ENCODE peak calls at places on chromosomes 3 and 15, in eight cellular contexts. One of them, this sample, is unnamed.
A peak's percentile ranks its signal among the peaks of the same experiment; 100 is the strongest.

GRCh38 chr3:138010273-138010590 is 267 bp downstream of the CLDN18 start:
- DNase-seq in stimulated activated CD8-positive, alpha-beta memory T cell treated with anti-CD3 and anti-CD28 coated beads, Interleukin-2, amount 100 ng/mL, for 1 hour: no peak
- DNase-seq in NCI-H1436 treated with DMSO at 0.1 percent for 48 hours: no peak
- DNase-seq in activated CD8-positive, alpha-beta memory T cell treated with anti-CD3 and anti-CD28 coated beads for 1 hour: no peak
- DNase-seq in A172: no peak
- DNase-seq in neural progenitor cell: no peak
- DNase-seq in T47D: no peak
- DNase-seq in GM04504: no peak
- DNase-seq in this sample: no peak

GRCh38 chr3:129890125-129890524 is 3.4 kb downstream of the TMCC1 start:
- DNase-seq in T47D: no peak
- DNase-seq in neural progenitor cell: no peak
- DNase-seq in stimulated activated CD8-positive, alpha-beta memory T cell treated with anti-CD3 and anti-CD28 coated beads, Interleukin-2, amount 100 ng/mL, for 1 hour: no peak
- DNase-seq in NCI-H1436 treated with DMSO at 0.1 percent for 48 hours: no peak
- DNase-seq in activated CD8-positive, alpha-beta memory T cell treated with anti-CD3 and anti-CD28 coated beads for 1 hour: no peak
- DNase-seq in GM04504: no peak
- DNase-seq in A172: peak; percentile 14
- DNase-seq in this sample: no peak

GRCh38 chr15:99015677-99016568 is 8.3 kb upstream of the PGPEP1L start:
- DNase-seq in A172: no peak
- DNase-seq in NCI-H1436 treated with DMSO at 0.1 percent for 48 hours: no peak
- DNase-seq in activated CD8-positive, alpha-beta memory T cell treated with anti-CD3 and anti-CD28 coated beads for 1 hour: no peak
- DNase-seq in GM04504: no peak
- DNase-seq in stimulated activated CD8-positive, alpha-beta memory T cell treated with anti-CD3 and anti-CD28 coated beads, Interleukin-2, amount 100 ng/mL, for 1 hour: no peak
- DNase-seq in neural progenitor cell: peak; percentile 55
- DNase-seq in T47D: peak; percentile 81
- DNase-seq in this sample: peak; percentile 23

GRCh38 chr3:4693620-4694019 is 200.5 kb downstream of the ITPR1 start:
- DNase-seq in GM04504: no peak
- DNase-seq in A172: no peak
- DNase-seq in activated CD8-positive, alpha-beta memory T cell treated with anti-CD3 and anti-CD28 coated beads for 1 hour: no peak
- DNase-seq in T47D: no peak
- DNase-seq in NCI-H1436 treated with DMSO at 0.1 percent for 48 hours: no peak
- DNase-seq in neural progenitor cell: no peak
- DNase-seq in stimulated activated CD8-positive, alpha-beta memory T cell treated with anti-CD3 and anti-CD28 coated beads, Interleukin-2, amount 100 ng/mL, for 1 hour: no peak
- DNase-seq in this sample: no peak

GRCh38 chr3:51969841-51970240 is 2.6 kb upstream of the PCBP4 start:
- DNase-seq in GM04504: no peak
- DNase-seq in NCI-H1436 treated with DMSO at 0.1 percent for 48 hours: no peak
- DNase-seq in activated CD8-positive, alpha-beta memory T cell treated with anti-CD3 and anti-CD28 coated beads for 1 hour: no peak
- DNase-seq in A172: no peak
- DNase-seq in neural progenitor cell: no peak
- DNase-seq in T47D: no peak
- DNase-seq in stimulated activated CD8-positive, alpha-beta memory T cell treated with anti-CD3 and anti-CD28 coated beads, Interleukin-2, amount 100 ng/mL, for 1 hour: no peak
- DNase-seq in this sample: no peak

GRCh38 chr15:95864467-95864886 is 466.0 kb upstream of the NR2F2 start:
- DNase-seq in T47D: no peak
- DNase-seq in stimulated activated CD8-positive, alpha-beta memory T cell treated with anti-CD3 and anti-CD28 coated beads, Interleukin-2, amount 100 ng/mL, for 1 hour: no peak
- DNase-seq in neural progenitor cell: no peak
- DNase-seq in activated CD8-positive, alpha-beta memory T cell treated with anti-CD3 and anti-CD28 coated beads for 1 hour: no peak
- DNase-seq in GM04504: no peak
- DNase-seq in NCI-H1436 treated with DMSO at 0.1 percent for 48 hours: no peak
- DNase-seq in A172: no peak
- DNase-seq in this sample: no peak

GRCh38 chr3:14266361-14266760 is 87.7 kb downstream of the LSM3 start:
- DNase-seq in stimulated activated CD8-positive, alpha-beta memory T cell treated with anti-CD3 and anti-CD28 coated beads, Interleukin-2, amount 100 ng/mL, for 1 hour: no peak
- DNase-seq in neural progenitor cell: no peak
- DNase-seq in GM04504: peak; percentile 73
- DNase-seq in activated CD8-positive, alpha-beta memory T cell treated with anti-CD3 and anti-CD28 coated beads for 1 hour: no peak
- DNase-seq in T47D: no peak
- DNase-seq in NCI-H1436 treated with DMSO at 0.1 percent for 48 hours: no peak
- DNase-seq in A172: peak; percentile 19
- DNase-seq in this sample: no peak

GRCh38 chr3:64353256-64353655 is 128.0 kb upstream of the PRICKLE2 start:
- DNase-seq in A172: no peak
- DNase-seq in stimulated activated CD8-positive, alpha-beta memory T cell treated with anti-CD3 and anti-CD28 coated beads, Interleukin-2, amount 100 ng/mL, for 1 hour: no peak
- DNase-seq in GM04504: no peak
- DNase-seq in T47D: no peak
- DNase-seq in activated CD8-positive, alpha-beta memory T cell treated with anti-CD3 and anti-CD28 coated beads for 1 hour: no peak
- DNase-seq in neural progenitor cell: no peak
- DNase-seq in NCI-H1436 treated with DMSO at 0.1 percent for 48 hours: no peak
- DNase-seq in this sample: no peak

GRCh38 chr3:123951522-123952447 is 9.2 kb downstream of the CCDC14 start:
- DNase-seq in NCI-H1436 treated with DMSO at 0.1 percent for 48 hours: peak; percentile 47
- DNase-seq in activated CD8-positive, alpha-beta memory T cell treated with anti-CD3 and anti-CD28 coated beads for 1 hour: no peak
- DNase-seq in neural progenitor cell: no peak
- DNase-seq in GM04504: no peak
- DNase-seq in T47D: no peak
- DNase-seq in stimulated activated CD8-positive, alpha-beta memory T cell treated with anti-CD3 and anti-CD28 coated beads, Interleukin-2, amount 100 ng/mL, for 1 hour: no peak
- DNase-seq in A172: no peak
- DNase-seq in this sample: no peak

GRCh38 chr15:93358171-93359036 is 269.4 kb upstream of the RGMA start:
- DNase-seq in T47D: no peak
- DNase-seq in GM04504: no peak
- DNase-seq in stimulated activated CD8-positive, alpha-beta memory T cell treated with anti-CD3 and anti-CD28 coated beads, Interleukin-2, amount 100 ng/mL, for 1 hour: no peak
- DNase-seq in activated CD8-positive, alpha-beta memory T cell treated with anti-CD3 and anti-CD28 coated beads for 1 hour: no peak
- DNase-seq in neural progenitor cell: peak; percentile 65
- DNase-seq in NCI-H1436 treated with DMSO at 0.1 percent for 48 hours: no peak
- DNase-seq in A172: no peak
- DNase-seq in this sample: no peak

GRCh38 chr3:175896655-175897054 is 1037.5 kb downstream of the NAALADL2 start:
- DNase-seq in activated CD8-positive, alpha-beta memory T cell treated with anti-CD3 and anti-CD28 coated beads for 1 hour: no peak
- DNase-seq in GM04504: no peak
- DNase-seq in A172: no peak
- DNase-seq in neural progenitor cell: no peak
- DNase-seq in NCI-H1436 treated with DMSO at 0.1 percent for 48 hours: no peak
- DNase-seq in stimulated activated CD8-positive, alpha-beta memory T cell treated with anti-CD3 and anti-CD28 coated beads, Interleukin-2, amount 100 ng/mL, for 1 hour: no peak
- DNase-seq in T47D: no peak
- DNase-seq in this sample: no peak

GRCh38 chr15:101026686-101027272 is 107.6 kb downstream of the LRRK1 start:
- DNase-seq in activated CD8-positive, alpha-beta memory T cell treated with anti-CD3 and anti-CD28 coated beads for 1 hour: no peak
- DNase-seq in stimulated activated CD8-positive, alpha-beta memory T cell treated with anti-CD3 and anti-CD28 coated beads, Interleukin-2, amount 100 ng/mL, for 1 hour: no peak
- DNase-seq in NCI-H1436 treated with DMSO at 0.1 percent for 48 hours: no peak
- DNase-seq in T47D: no peak
- DNase-seq in GM04504: no peak
- DNase-seq in neural progenitor cell: no peak
- DNase-seq in A172: no peak
- DNase-seq in this sample: no peak

GRCh38 chr3:29922990-29923746 is 642.3 kb downstream of the RBMS3 start:
- DNase-seq in stimulated activated CD8-positive, alpha-beta memory T cell treated with anti-CD3 and anti-CD28 coated beads, Interleukin-2, amount 100 ng/mL, for 1 hour: no peak
- DNase-seq in activated CD8-positive, alpha-beta memory T cell treated with anti-CD3 and anti-CD28 coated beads for 1 hour: no peak
- DNase-seq in GM04504: peak; percentile 68
- DNase-seq in A172: peak; percentile 85
- DNase-seq in neural progenitor cell: no peak
- DNase-seq in T47D: no peak
- DNase-seq in NCI-H1436 treated with DMSO at 0.1 percent for 48 hours: no peak
- DNase-seq in this sample: no peak

GRCh38 chr15:29685156-29686078 is 136.9 kb downstream of the TJP1 start:
- DNase-seq in neural progenitor cell: no peak
- DNase-seq in T47D: no peak
- DNase-seq in NCI-H1436 treated with DMSO at 0.1 percent for 48 hours: no peak
- DNase-seq in A172: peak; percentile 61
- DNase-seq in GM04504: no peak
- DNase-seq in stimulated activated CD8-positive, alpha-beta memory T cell treated with anti-CD3 and anti-CD28 coated beads, Interleukin-2, amount 100 ng/mL, for 1 hour: no peak
- DNase-seq in activated CD8-positive, alpha-beta memory T cell treated with anti-CD3 and anti-CD28 coated beads for 1 hour: no peak
- DNase-seq in this sample: no peak